ENCODE peak calls at places on chromosomes 5 and 9, in four cellular contexts. K is B cell, X is fibroblast of mammary gland, C is OCI-LY7. E is an unnamed sample.

GRCh38 chr5:135569755-135570452 is 8.9 kb downstream of the CXCL14 start:
- DNase-seq in K (no peak), X (peak), C (peak), E (no peak)

GRCh38 chr5:126443374-126443851 is 20.2 kb downstream of the GRAMD2B start:
- DNase-seq in K (no peak), X (no peak), C (no peak), E (no peak)

GRCh38 chr9:32590898-32591297 is 17.9 kb upstream of the NDUFB6 start:
- DNase-seq in K (no peak), X (no peak), C (no peak), E (no peak)

GRCh38 chr9:131464354-131465000 is 38.2 kb upstream of the POMT1 start:
- DNase-seq in K (no peak), X (no peak), C (no peak), E (no peak)

GRCh38 chr5:163205645-163206044 is 231.8 kb upstream of the CCNG1 start:
- DNase-seq in K (no peak), X (no peak), C (no peak), E (no peak)

GRCh38 chr9:22079873-22080341 is 70.8 kb upstream of the CDKN2B start:
- DNase-seq in K (no peak), X (peak), C (no peak), E (no peak)

GRCh38 chr5:152723482-152723881 is 318.4 kb upstream of the NMUR2 start:
- DNase-seq in K (no peak), X (no peak), C (no peak), E (no peak)

GRCh38 chr9:129037767-129038098 is 1.3 kb downstream of the MIGA2 start:
- DNase-seq in K (no peak), X (no peak), C (no peak), E (no peak)

GRCh38 chr9:121620777-121621437 is 30.5 kb upstream of the DAB2IP start:
- DNase-seq in K (no peak), X (peak), C (peak), E (no peak)

GRCh38 chr5:27377626-27378025 is 339.2 kb upstream of the CDH9 start:
- DNase-seq in K (no peak), X (no peak), C (no peak), E (no peak)

GRCh38 chr9:130901498-130902203 is 5.0 kb upstream of the QRFP start:
- DNase-seq in K (no peak), X (no peak), C (no peak), E (no peak)

GRCh38 chr5:84384604-84385575 is at the start of gene EDIL3:
- DNase-seq in K (no peak), X (peak), C (no peak), E (no peak)

GRCh38 chr9:21656776-21657637 is 145.4 kb upstream of the MTAP start:
- DNase-seq in K (no peak), X (peak), C (no peak), E (no peak)

GRCh38 chr9:108150736-108151135 is 661.2 kb upstream of the KLF4 start:
- DNase-seq in K (no peak), X (peak), C (no peak), E (no peak)

GRCh38 chr9:36855443-36856315 is 178.4 kb downstream of the PAX5 start:
- DNase-seq in K (peak), X (no peak), C (peak), E (peak)

GRCh38 chr5:179410291-179411160 is 65.3 kb upstream of the ADAMTS2 start:
- DNase-seq in K (no peak), X (no peak), C (no peak), E (no peak)

GRCh38 chr5:995318-995717 is 13.3 kb upstream of the NKD2 start:
- DNase-seq in K (no peak), X (no peak), C (no peak), E (peak)

GRCh38 chr5:71891856-71892255 is 172.8 kb downstream of the CARTPT start:
- DNase-seq in K (no peak), X (no peak), C (no peak), E (no peak)

GRCh38 chr5:76816110-76816831 is 2.6 kb upstream of the F2RL1 start:
- DNase-seq in K (no peak), X (peak), C (no peak), E (no peak)

GRCh38 chr5:168404366-168404765 is 81.9 kb upstream of the RARS1 start:
- DNase-seq in K (no peak), X (peak), C (no peak), E (no peak)

GRCh38 chr9:700365-701282 is 140.9 kb upstream of the DMRT1 start:
- DNase-seq in K (no peak), X (no peak), C (no peak), E (no peak)

GRCh38 chr5:108728566-108729305 is 19.0 kb upstream of the FER start:
- DNase-seq in K (peak), X (no peak), C (no peak), E (peak)

GRCh38 chr9:13860019-13860418 is 453.9 kb downstream of the NFIB start:
- DNase-seq in K (no peak), X (peak), C (no peak), E (no peak)

GRCh38 chr9:134491856-134492255 is 149.7 kb upstream of the COL5A1 start:
- DNase-seq in K (peak), X (no peak), C (no peak), E (peak)

GRCh38 chr9:29806941-29807625 is 2233.8 kb upstream of the C9orf72 start:
- DNase-seq in K (no peak), X (no peak), C (no peak), E (no peak)

GRCh38 chr5:174531782-174532191 is 192.6 kb upstream of the MSX2 start:
- DNase-seq in K (no peak), X (no peak), C (no peak), E (no peak)

GRCh38 chr5:132245593-132245992 is 11.9 kb upstream of the PDLIM4 start:
- DNase-seq in K (no peak), X (no peak), C (no peak), E (no peak)

GRCh38 chr9:38255599-38255998 is 136.9 kb upstream of the ALDH1B1 start:
- DNase-seq in K (no peak), X (no peak), C (no peak), E (no peak)

GRCh38 chr9:13646500-13646899 is 367.0 kb upstream of the MPDZ start:
- DNase-seq in K (no peak), X (no peak), C (no peak), E (no peak)

GRCh38 chr5:142602720-142603245 is 83.1 kb downstream of the FGF1 start:
- DNase-seq in K (no peak), X (no peak), C (no peak), E (no peak)

GRCh38 chr5:112637343-112637742 is 100.3 kb upstream of the APC start:
- DNase-seq in K (no peak), X (peak), C (no peak), E (no peak)

GRCh38 chr5:133912951-133913350 is 55.5 kb downstream of the C5orf15 start:
- DNase-seq in K (no peak), X (no peak), C (no peak), E (no peak)
- TF ChIP-seq CTCF in K (no peak), X (no peak), C (no peak), E (no peak)

GRCh38 chr5:115601709-115602584 is at the start of gene TICAM2:
- DNase-seq in K (peak), X (peak), C (peak), E (peak)
- TF ChIP-seq CTCF in K (peak), X (no peak), C (peak), E (peak)

GRCh38 chr9:92328225-92328624 is 2.5 kb downstream of the CENPP start:
- DNase-seq in K (no peak), X (peak), C (peak), E (no peak)
- TF ChIP-seq CTCF in K (no peak), X (peak), C (peak), E (no peak)

GRCh38 chr9:124479371-124479770 is 27.8 kb downstream of the NR5A1 start:
- DNase-seq in K (no peak), X (no peak), C (no peak), E (no peak)

GRCh38 chr9:124479947-124480620 is 27.1 kb downstream of the NR5A1 start:
- DNase-seq in K (no peak), X (no peak), C (no peak), E (no peak)

GRCh38 chr9:124481115-124481514 is 26.1 kb downstream of the NR5A1 start:
- DNase-seq in K (no peak), X (no peak), C (no peak), E (no peak)

GRCh38 chr9:124482431-124483031 is 24.7 kb downstream of the NR5A1 start:
- DNase-seq in K (no peak), X (no peak), C (no peak), E (no peak)

DNA sequence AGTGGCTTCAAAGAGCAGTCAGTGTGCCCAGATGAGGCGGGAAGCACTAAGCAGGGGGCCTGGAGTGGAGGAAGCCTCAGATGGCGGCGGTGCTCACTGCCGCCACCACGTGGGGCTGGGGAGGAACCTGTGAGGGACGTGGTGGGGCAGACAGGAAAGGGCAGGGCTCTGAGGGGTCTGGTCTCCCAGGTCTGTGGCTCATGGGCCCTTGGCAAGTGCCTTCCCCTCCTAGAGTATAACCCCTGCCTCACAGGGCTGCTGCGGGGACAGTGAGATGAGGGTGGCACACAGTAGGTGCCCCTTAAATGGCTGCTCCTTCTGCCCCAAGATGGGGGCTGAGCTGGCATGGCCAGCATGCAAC is 26.6 kb downstream of the NR5A1 start:
- DNase-seq in K (no peak), X (peak), C (peak), E (no peak)
- TF ChIP-seq CTCF in K (no peak), X (peak), C (peak), E (no peak)

DNA sequence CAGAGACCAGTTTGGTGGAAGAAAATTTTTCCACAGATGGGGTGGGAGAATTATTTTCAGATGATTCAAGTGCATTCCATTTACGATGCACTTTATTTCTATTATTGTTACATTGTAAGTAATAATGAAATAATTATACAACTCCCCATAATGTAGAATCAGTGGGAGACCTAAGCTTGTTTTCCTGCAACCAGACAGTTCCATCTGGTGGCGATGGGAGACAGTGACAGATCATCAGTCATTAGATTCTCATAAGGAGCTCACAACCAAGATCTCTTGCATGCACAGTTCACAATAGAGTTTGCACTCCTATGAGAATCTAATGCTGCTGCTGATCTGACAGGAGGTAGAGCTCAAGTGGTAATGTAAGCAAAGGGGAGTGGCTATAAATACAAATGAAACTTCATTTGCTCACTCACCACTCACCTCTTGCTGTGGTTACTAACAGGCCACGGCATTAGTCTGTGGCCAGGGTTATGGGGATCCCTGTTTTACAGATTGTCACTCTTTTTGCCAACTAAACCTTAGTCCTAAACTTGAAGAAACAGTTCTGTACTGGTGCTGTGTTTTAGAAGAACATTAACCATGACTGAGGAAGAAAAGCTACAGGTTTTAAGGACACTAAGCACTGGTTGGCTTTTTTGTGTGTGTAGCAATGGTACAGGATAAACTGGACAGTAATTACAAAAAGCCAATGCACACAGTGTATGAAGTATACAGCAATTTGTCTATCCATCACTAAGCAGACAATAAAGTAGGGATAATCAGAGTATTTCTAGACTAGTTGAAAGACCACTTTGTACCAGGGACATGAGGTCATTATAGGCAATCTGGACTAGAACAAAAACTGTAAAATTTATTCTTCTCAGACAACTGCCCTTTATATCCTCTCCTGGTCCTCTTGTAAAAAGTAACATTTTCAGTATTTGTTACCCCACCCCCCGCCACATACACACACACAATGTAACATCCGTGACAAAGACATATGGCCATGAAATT is 9.9 kb downstream of the TMEM232 start:
- DNase-seq in K (no peak), X (no peak), C (no peak), E (no peak)
- TF ChIP-seq CTCF in K (no peak), X (no peak), C (peak), E (no peak)

GRCh38 chr5:139708877-139709586 is 60.9 kb downstream of the CXXC5 start:
- DNase-seq in K (no peak), X (peak), C (no peak), E (peak)

GRCh38 chr5:139709587-139710369 is 61.6 kb downstream of the CXXC5 start:
- DNase-seq in K (peak), X (no peak), C (peak), E (peak)

GRCh38 chr5:139711852-139712171 is 63.7 kb downstream of the CXXC5 start:
- DNase-seq in K (peak), X (no peak), C (no peak), E (peak)

GRCh38 chr5:139710370-139711066 is 62.4 kb downstream of the CXXC5 start:
- DNase-seq in K (peak), X (peak), C (peak), E (peak)

GRCh38 chr5:139711067-139711851 is 63.1 kb downstream of the CXXC5 start:
- DNase-seq in K (peak), X (peak), C (peak), E (peak)
- TF ChIP-seq CTCF in K (no peak), X (peak), C (peak), E (peak)

E was measured in natural killer cell.